ENCODE peak calls at places on chromosomes 16 and 17, in four cellular contexts. Y is A549, I is GM12878, Q is HepG2. M is an unnamed sample. For H3K4me1, the result is how much of the 10 kb centered on the place peaks cover.

GRCh38 chr17:50697663-50698272 is 9.9 kb downstream of the ANKRD40 start:
- DNase-seq in Q (no peak), I (no peak), Y (peak), M (no peak)

GRCh38 chr17:65457635-65458257 is 103.7 kb downstream of the AXIN2 start:
- DNase-seq in Y (no peak), I (no peak), Q (no peak), M (no peak)

GRCh38 chr16:31530405-31530804 is 2.7 kb downstream of the AHSP start:
- DNase-seq in I (no peak), Q (no peak), Y (no peak), M (no peak)

GRCh38 chr17:52376137-52376536 is 217.6 kb upstream of the CA10 start:
- DNase-seq in Q (no peak), I (no peak), Y (no peak), M (no peak)

GRCh38 chr16:77335652-77336234 is 99.1 kb downstream of the ADAMTS18 start:
- DNase-seq in Y (no peak), Q (no peak), I (no peak), M (no peak)

GRCh38 chr17:82732118-82732743 is 3.2 kb upstream of the FN3K start:
- DNase-seq in Q (no peak), Y (no peak), I (no peak), M (no peak)

GRCh38 chr16:75260856-75261589 is 9.6 kb upstream of the BCAR1 start:
- DNase-seq in Y (no peak), Q (no peak), I (no peak), M (peak)

GRCh38 chr16:20781697-20782096 is 17.9 kb downstream of the ACSM3 start:
- DNase-seq in I (no peak), Y (no peak), Q (no peak), M (no peak)

GRCh38 chr17:82278786-82279379 is 5.4 kb upstream of the CSNK1D start:
- DNase-seq in Y (no peak), I (no peak), Q (no peak), M (no peak)

GRCh38 chr17:21689604-21690003 is 2.7 kb upstream of the KCNJ18 start:
- DNase-seq in Y (peak), I (no peak), Q (no peak), M (no peak)

GRCh38 chr17:29590261-29590978 is 972 bp upstream of the GIT1 start:
- DNase-seq in I (no peak), Y (peak), Q (no peak), M (no peak)

GRCh38 chr16:70635356-70636016 is 10.9 kb upstream of the IL34 start:
- DNase-seq in Y (no peak), I (no peak), Q (no peak), M (no peak)

GRCh38 chr17:74840989-74841666 is 18.6 kb downstream of the GRIN2C start:
- DNase-seq in I (no peak), Y (no peak), Q (peak), M (no peak)

GRCh38 chr16:30559690-30560089 is 1.5 kb upstream of the ZNF764 start:
- DNase-seq in I (no peak), Y (no peak), Q (no peak), M (no peak)

GRCh38 chr17:49016775-49017463 is 19.7 kb downstream of the IGF2BP1 start:
- DNase-seq in Q (no peak), I (no peak), Y (peak), M (peak)

GRCh38 chr17:37774508-37774907 is 29.6 kb upstream of the HNF1B start:
- DNase-seq in Q (no peak), I (peak), Y (no peak), M (no peak)

GRCh38 chr17:30921544-30922196 is at the start of gene ADAP2:
- DNase-seq in Y (peak), I (no peak), Q (no peak), M (peak)

GRCh38 chr16:69329369-69330285 is 761 bp downstream of the PDF start:
- DNase-seq in I (no peak), Y (no peak), Q (no peak), M (peak)

GRCh38 chr17:31488264-31488981 is 96.9 kb downstream of the RAB11FIP4 start:
- DNase-seq in I (no peak), Y (no peak), Q (no peak), M (peak)

GRCh38 chr17:76161619-76162222 is 20.7 kb upstream of the FOXJ1 start:
- DNase-seq in I (no peak), Y (no peak), Q (no peak), M (no peak)

GRCh38 chr16:46885960-46886763 is 2.0 kb downstream of the GPT2 start:
- DNase-seq in Q (no peak), Y (no peak), I (no peak), M (peak)

GRCh38 chr17:58447039-58447975 is 30.0 kb upstream of the RNF43 start:
- DNase-seq in Q (peak), I (peak), Y (peak), M (peak)

GRCh38 chr16:85430523-85431381 is 182.4 kb upstream of the GSE1 start:
- DNase-seq in Q (no peak), I (no peak), Y (no peak), M (peak)

GRCh38 chr16:19167710-19168172 is 299 bp upstream of the SYT17 start:
- DNase-seq in Q (peak), I (no peak), Y (peak), M (peak)

GRCh38 chr17:53119773-53120172 is 703.0 kb upstream of the KIF2B start:
- DNase-seq in Q (no peak), Y (no peak), I (no peak), M (no peak)

GRCh38 chr16:70270176-70270575 is 18.4 kb upstream of the EXOSC6 start:
- DNase-seq in Q (no peak), Y (no peak), I (no peak), M (no peak)

GRCh38 chr16:89530401-89531381 is 22.5 kb downstream of the SPG7 start:
- DNase-seq in Y (no peak), Q (no peak), I (no peak), M (no peak)

GRCh38 chr17:69269174-69269998 is 40.8 kb upstream of the ABCA10 start:
- DNase-seq in Q (peak), I (no peak), Y (peak), M (no peak)

GRCh38 chr17:21129023-21129681 is 2.4 kb downstream of the DHRS7B start:
- DNase-seq in Q (peak), Y (peak), I (no peak), M (peak)

GRCh38 chr16:35239561-35239960 is 1780.1 kb downstream of the TP53TG3F start:
- DNase-seq in Y (no peak), I (no peak), Q (no peak), M (no peak)

GRCh38 chr16:11955713-11956123 is 9.3 kb upstream of the TNFRSF17 start:
- DNase-seq in I (no peak), Q (no peak), Y (peak), M (no peak)

GRCh38 chr17:45261577-45262515 is at the start of gene SPATA32:
- DNase-seq in I (no peak), Q (no peak), Y (no peak), M (peak)

GRCh38 chr17:77829871-77830799 is 128.4 kb upstream of the TNRC6C start:
- DNase-seq in Y (no peak), Q (no peak), I (no peak), M (peak)
- TF ChIP-seq PBX3 in Y (no peak), Q (no peak), I (no peak), M (no peak)

GRCh38 chr16:50680556-50680893 is 587 bp downstream of the SNX20 start:
- DNase-seq in Q (no peak), Y (no peak), I (no peak), M (no peak)

GRCh38 chr16:50680907-50681885 is at the start of gene SNX20:
- DNase-seq in Q (no peak), I (peak), Y (no peak), M (no peak)

GRCh38 chr16:50679266-50679665 is 1.8 kb downstream of the SNX20 start:
- DNase-seq in Q (no peak), Y (no peak), I (no peak), M (no peak)

GRCh38 chr16:50677351-50677750 is 3.8 kb downstream of the SNX20 start:
- DNase-seq in I (no peak), Q (no peak), Y (no peak), M (peak)

DNA sequence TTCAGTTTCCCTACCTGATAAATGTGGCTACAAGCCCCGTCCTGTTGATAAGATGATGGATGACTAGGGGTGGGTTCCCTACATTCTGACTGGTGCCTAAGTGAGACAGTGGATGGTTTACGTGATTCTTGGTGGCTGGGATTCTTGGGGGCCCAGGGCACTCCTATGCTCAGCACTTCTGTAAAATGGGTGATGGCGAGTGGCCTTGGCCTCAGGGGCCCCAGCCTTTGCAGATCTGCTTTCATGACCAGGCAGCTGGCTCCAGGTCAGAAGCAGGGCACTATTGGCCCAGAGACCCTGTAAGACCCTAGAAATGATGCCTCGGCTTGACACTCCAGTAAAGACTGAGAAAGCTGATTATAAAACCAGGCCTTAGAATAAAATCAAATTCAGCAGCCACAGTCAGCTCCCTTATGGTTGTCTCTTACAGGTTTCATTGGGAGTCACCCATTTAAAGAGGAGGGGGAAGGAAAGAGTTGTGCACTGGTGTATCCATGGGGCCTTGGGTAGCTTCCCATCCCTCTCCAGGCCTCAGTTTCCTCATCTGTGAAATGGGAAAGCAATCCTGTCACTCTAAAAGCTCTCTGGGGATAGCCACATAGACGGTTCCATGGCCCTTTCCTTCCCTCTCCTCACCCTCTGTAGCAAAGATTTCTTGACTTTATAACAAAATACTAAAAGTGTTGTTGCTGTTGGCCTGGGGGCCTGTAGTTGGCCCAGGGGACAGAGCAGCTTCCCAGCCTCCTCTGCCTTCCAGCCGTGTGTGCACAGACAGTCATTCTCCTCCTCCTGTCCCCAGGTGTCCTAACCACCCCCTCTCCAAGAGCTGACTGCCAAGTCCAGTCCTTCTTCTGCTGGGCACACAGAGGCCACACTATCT is 1.2 kb downstream of the SNX20 start:
- DNase-seq in Y (no peak), Q (no peak), I (no peak), M (no peak)
- H3K4me1 ChIP-seq in Y (under half), Q (under half), I (under half), M (under half)

DNA sequence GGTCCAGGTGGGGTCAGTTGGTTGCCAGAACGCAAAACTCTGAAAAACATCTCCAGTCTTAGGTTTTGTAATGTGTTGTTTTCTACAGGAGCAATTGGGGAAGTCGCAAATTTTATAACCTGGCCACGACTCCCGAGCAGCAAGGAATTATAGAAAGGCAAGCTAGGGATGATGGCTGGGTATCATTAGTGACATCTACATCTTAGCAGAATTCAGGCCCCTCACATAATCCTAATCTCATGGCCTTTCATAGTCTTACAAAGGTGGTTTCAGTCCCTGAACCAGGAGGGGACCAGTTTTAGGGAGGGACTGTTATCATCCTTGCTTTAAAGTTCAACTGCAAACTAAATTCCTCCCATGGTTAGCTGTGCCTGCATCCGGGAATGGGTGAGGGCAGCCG is 117.9 kb downstream of the RPTOR start:
- DNase-seq in I (no peak), Y (no peak), Q (no peak), M (no peak)
- TF ChIP-seq PBX3 in I (no peak), Y (no peak), Q (no peak), M (no peak)

DNA sequence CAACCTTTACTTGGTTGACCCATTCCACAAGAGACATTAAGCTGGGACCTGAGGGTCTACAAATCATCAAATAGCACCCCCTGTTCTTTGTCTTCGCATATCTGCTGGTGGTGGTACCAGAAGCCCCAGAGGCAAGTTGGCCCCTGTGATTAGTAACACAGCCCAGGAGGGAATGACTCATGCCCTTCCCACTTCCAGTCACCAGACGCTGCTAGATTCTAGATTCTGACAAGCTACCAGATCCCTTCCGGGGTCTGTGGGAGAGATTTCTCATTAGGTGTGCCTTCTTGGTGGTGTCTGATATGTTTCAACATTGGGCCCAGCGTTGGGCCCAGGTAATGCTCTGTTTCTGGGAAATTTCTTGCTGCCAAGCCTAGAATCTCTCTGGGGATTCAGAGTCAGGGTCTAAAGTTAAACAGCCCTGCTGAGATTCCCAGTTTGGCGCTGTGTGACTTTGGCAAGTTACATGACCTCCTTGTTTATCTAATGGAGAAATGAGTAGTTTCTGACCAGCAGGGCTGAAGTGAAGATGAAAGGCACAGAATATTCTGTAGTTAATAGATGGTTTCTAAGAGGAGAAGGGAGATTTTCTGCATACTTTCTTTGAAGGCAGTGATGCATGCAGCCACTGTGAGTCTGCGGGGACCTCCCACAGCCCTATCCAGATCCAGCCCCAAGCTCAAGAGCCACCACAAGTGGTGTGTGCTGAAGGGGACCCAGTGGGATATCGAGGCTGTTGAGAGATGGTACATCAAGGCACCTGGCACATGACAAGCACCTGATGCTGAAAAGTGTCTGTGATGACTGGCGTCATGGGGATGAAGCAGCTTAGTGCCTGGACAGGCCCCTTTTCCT is 3.9 kb downstream of the TRPV2 start:
- DNase-seq in Y (peak), Q (peak), I (peak), M (peak)
- H3K4me1 ChIP-seq in Y (under half), Q (half or more), I (under half), M (under half)

DNA sequence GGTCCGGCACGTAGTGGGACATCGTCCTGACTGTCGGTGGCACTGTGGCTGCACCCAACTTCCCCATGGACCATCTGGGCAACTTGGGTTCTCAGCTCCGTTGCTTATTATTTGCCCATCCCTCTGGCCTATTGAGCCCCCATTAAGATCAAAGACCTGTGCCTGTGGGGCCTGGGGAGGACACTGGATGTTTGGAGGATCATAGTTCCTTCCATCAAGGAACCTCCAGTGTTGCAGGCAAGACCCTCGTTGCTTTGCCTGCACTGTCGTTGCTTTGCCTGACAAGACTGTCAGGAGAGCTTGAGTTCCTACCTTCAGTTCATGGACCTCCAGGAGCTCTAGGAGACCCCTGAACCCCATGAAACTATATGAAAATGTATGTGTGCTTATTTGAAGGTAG is 127.2 kb downstream of the CCDC144A start:
- DNase-seq in I (no peak), Q (no peak), Y (no peak), M (no peak)
- TF ChIP-seq PBX3 in I (no peak), Q (no peak), Y (no peak), M (no peak)

GRCh38 chr17:77464988-77465357 is 324.2 kb downstream of the SEC14L1 start:
- DNase-seq in Y (no peak), Q (no peak), I (no peak), M (no peak)
- H3K4me1 ChIP-seq in Y (under half), Q (half or more), I (half or more), M (under half)

GRCh38 chr17:36741019-36741902 is 139.9 kb downstream of the MRM1 start:
- DNase-seq in Y (no peak), Q (no peak), I (no peak), M (no peak)

GRCh38 chr17:36739208-36739607 is 137.8 kb downstream of the MRM1 start:
- DNase-seq in I (no peak), Q (no peak), Y (no peak), M (no peak)

GRCh38 chr17:36743130-36743529 is 141.7 kb downstream of the MRM1 start:
- DNase-seq in I (no peak), Y (no peak), Q (no peak), M (no peak)

GRCh38 chr17:36742267-36743000 is 141.1 kb downstream of the MRM1 start:
- DNase-seq in Q (no peak), Y (no peak), I (no peak), M (no peak)

GRCh38 chr17:36740157-36740556 is 138.8 kb downstream of the MRM1 start:
- DNase-seq in I (no peak), Q (no peak), Y (no peak), M (peak)
- TF ChIP-seq PBX3 in I (no peak), Q (no peak), Y (no peak), M (peak)